ENCODE peak calls at places on chromosomes 16 and 17, in five cellular contexts. One of them, this sample, is unnamed.

GRCh38 chr16:50309527-50310307 is 43.4 kb downstream of the ADCY7 start:
- DNase-seq in left ventricle myocardium inferior: no peak
- DNase-seq in cardiac muscle cell: no peak
- DNase-seq in vagina: peak
- DNase-seq in NCI-H1092 treated with DMSO at 0.1 percent for 48 hours: no peak
- DNase-seq in this sample: peak

GRCh38 chr16:28873543-28874201 is 4.6 kb upstream of the ATP2A1 start:
- DNase-seq in left ventricle myocardium inferior: no peak
- DNase-seq in NCI-H1092 treated with DMSO at 0.1 percent for 48 hours: no peak
- DNase-seq in vagina: no peak
- DNase-seq in cardiac muscle cell: no peak
- DNase-seq in this sample: no peak

GRCh38 chr17:13510062-13510461 is 91.7 kb downstream of the HS3ST3A1 start:
- DNase-seq in cardiac muscle cell: peak
- DNase-seq in left ventricle myocardium inferior: no peak
- DNase-seq in vagina: no peak
- DNase-seq in NCI-H1092 treated with DMSO at 0.1 percent for 48 hours: no peak
- DNase-seq in this sample: peak

GRCh38 chr16:75614247-75614897 is 8.7 kb downstream of the ADAT1 start:
- DNase-seq in left ventricle myocardium inferior: no peak
- DNase-seq in cardiac muscle cell: peak
- DNase-seq in NCI-H1092 treated with DMSO at 0.1 percent for 48 hours: no peak
- DNase-seq in vagina: no peak
- DNase-seq in this sample: no peak

GRCh38 chr16:11871193-11871592 is 19.9 kb upstream of the RSL1D1 start:
- DNase-seq in NCI-H1092 treated with DMSO at 0.1 percent for 48 hours: no peak
- DNase-seq in vagina: no peak
- DNase-seq in left ventricle myocardium inferior: no peak
- DNase-seq in cardiac muscle cell: peak
- DNase-seq in this sample: no peak

GRCh38 chr17:57935833-57936807 is 19.1 kb downstream of the CUEDC1 start:
- DNase-seq in vagina: no peak
- DNase-seq in left ventricle myocardium inferior: peak
- DNase-seq in NCI-H1092 treated with DMSO at 0.1 percent for 48 hours: peak
- DNase-seq in cardiac muscle cell: peak
- DNase-seq in this sample: peak

GRCh38 chr17:42878123-42878880 is 22.3 kb upstream of the G6PC1 start:
- DNase-seq in cardiac muscle cell: no peak
- DNase-seq in vagina: no peak
- DNase-seq in left ventricle myocardium inferior: no peak
- DNase-seq in NCI-H1092 treated with DMSO at 0.1 percent for 48 hours: no peak
- DNase-seq in this sample: no peak

GRCh38 chr17:49717371-49717841 is 9.6 kb upstream of the SLC35B1 start:
- DNase-seq in cardiac muscle cell: no peak
- DNase-seq in NCI-H1092 treated with DMSO at 0.1 percent for 48 hours: no peak
- DNase-seq in vagina: no peak
- DNase-seq in left ventricle myocardium inferior: no peak
- DNase-seq in this sample: no peak

GRCh38 chr17:69802045-69802740 is 272.8 kb upstream of the KCNJ16 start:
- DNase-seq in left ventricle myocardium inferior: peak
- DNase-seq in NCI-H1092 treated with DMSO at 0.1 percent for 48 hours: no peak
- DNase-seq in vagina: no peak
- DNase-seq in cardiac muscle cell: no peak
- DNase-seq in this sample: no peak

GRCh38 chr17:72901098-72901497 is 191.4 kb downstream of the SLC39A11 start:
- DNase-seq in left ventricle myocardium inferior: no peak
- DNase-seq in cardiac muscle cell: no peak
- DNase-seq in NCI-H1092 treated with DMSO at 0.1 percent for 48 hours: no peak
- DNase-seq in vagina: no peak
- DNase-seq in this sample: no peak

GRCh38 chr17:67737145-67737544 is 19.4 kb downstream of the NOL11 start:
- DNase-seq in vagina: no peak
- DNase-seq in left ventricle myocardium inferior: no peak
- DNase-seq in NCI-H1092 treated with DMSO at 0.1 percent for 48 hours: no peak
- DNase-seq in cardiac muscle cell: no peak
- DNase-seq in this sample: no peak

GRCh38 chr16:85393674-85394510 is 219.2 kb upstream of the GSE1 start:
- DNase-seq in vagina: no peak
- DNase-seq in left ventricle myocardium inferior: peak
- DNase-seq in NCI-H1092 treated with DMSO at 0.1 percent for 48 hours: no peak
- DNase-seq in cardiac muscle cell: peak
- DNase-seq in this sample: peak

GRCh38 chr16:89246903-89247733 is 29.6 kb downstream of the ZNF778 start:
- DNase-seq in cardiac muscle cell: peak
- DNase-seq in left ventricle myocardium inferior: peak
- DNase-seq in NCI-H1092 treated with DMSO at 0.1 percent for 48 hours: peak
- DNase-seq in vagina: no peak
- DNase-seq in this sample: peak

GRCh38 chr16:85570735-85571562 is 42.2 kb upstream of the GSE1 start:
- DNase-seq in cardiac muscle cell: no peak
- DNase-seq in NCI-H1092 treated with DMSO at 0.1 percent for 48 hours: no peak
- DNase-seq in vagina: no peak
- DNase-seq in left ventricle myocardium inferior: peak
- DNase-seq in this sample: no peak

GRCh38 chr16:50304467-50305440 is 38.4 kb downstream of the ADCY7 start:
- DNase-seq in left ventricle myocardium inferior: no peak
- DNase-seq in NCI-H1092 treated with DMSO at 0.1 percent for 48 hours: no peak
- DNase-seq in vagina: no peak
- DNase-seq in cardiac muscle cell: no peak
- DNase-seq in this sample: no peak

GRCh38 chr17:58303981-58304734 is 23.4 kb upstream of the MPO start:
- DNase-seq in cardiac muscle cell: peak
- DNase-seq in vagina: no peak
- DNase-seq in NCI-H1092 treated with DMSO at 0.1 percent for 48 hours: peak
- DNase-seq in left ventricle myocardium inferior: peak
- DNase-seq in this sample: no peak

GRCh38 chr16:55868980-55869379 is 6.2 kb downstream of the CES5A start:
- DNase-seq in cardiac muscle cell: no peak
- DNase-seq in left ventricle myocardium inferior: no peak
- DNase-seq in NCI-H1092 treated with DMSO at 0.1 percent for 48 hours: no peak
- DNase-seq in vagina: no peak
- DNase-seq in this sample: no peak

GRCh38 chr16:50103764-50104163 is 38.0 kb downstream of the HEATR3 start:
- DNase-seq in cardiac muscle cell: no peak
- DNase-seq in NCI-H1092 treated with DMSO at 0.1 percent for 48 hours: no peak
- DNase-seq in left ventricle myocardium inferior: no peak
- DNase-seq in vagina: no peak
- DNase-seq in this sample: no peak

GRCh38 chr17:40319651-40320550 is 10.9 kb downstream of the RARA start:
- DNase-seq in vagina: no peak
- DNase-seq in NCI-H1092 treated with DMSO at 0.1 percent for 48 hours: no peak
- DNase-seq in cardiac muscle cell: no peak
- DNase-seq in left ventricle myocardium inferior: peak
- DNase-seq in this sample: peak

GRCh38 chr16:58684001-58684353 is 593 bp downstream of the SLC38A7 start:
- DNase-seq in left ventricle myocardium inferior: peak
- DNase-seq in vagina: no peak
- DNase-seq in NCI-H1092 treated with DMSO at 0.1 percent for 48 hours: no peak
- DNase-seq in cardiac muscle cell: no peak
- DNase-seq in this sample: no peak

GRCh38 chr17:45394913-45395568 is 37.6 kb downstream of the ARHGAP27 start:
- DNase-seq in cardiac muscle cell: peak
- DNase-seq in NCI-H1092 treated with DMSO at 0.1 percent for 48 hours: peak
- DNase-seq in vagina: no peak
- DNase-seq in left ventricle myocardium inferior: peak
- DNase-seq in this sample: peak

This sample was measured in ovary.